ENCODE peak calls at places on chromosomes 13 and 19, in four cellular contexts. One of them, this sample, is unnamed.

GRCh38 chr13:106919093-106919492 is 351.2 kb upstream of the ARGLU1 start:
- DNase-seq in uterus: no peak
- DNase-seq in mesendoderm: no peak
- DNase-seq in brain microvascular endothelial cell: peak; percentile 28
- DNase-seq in this sample: peak; percentile 7

GRCh38 chr19:37074819-37075362 is 3.3 kb upstream of the ZNF420 start:
- DNase-seq in mesendoderm: no peak
- DNase-seq in brain microvascular endothelial cell: no peak
- DNase-seq in uterus: no peak
- DNase-seq in this sample: no peak

GRCh38 chr13:39773833-39774232 is 118.4 kb downstream of the COG6 start:
- DNase-seq in mesendoderm: no peak
- DNase-seq in uterus: no peak
- DNase-seq in brain microvascular endothelial cell: peak; percentile 73
- DNase-seq in this sample: peak; percentile 87

GRCh38 chr13:90070362-90070761 is 1277.1 kb upstream of the MIR17HG start:
- DNase-seq in mesendoderm: no peak
- DNase-seq in brain microvascular endothelial cell: no peak
- DNase-seq in uterus: no peak
- DNase-seq in this sample: no peak

GRCh38 chr19:2529473-2529918 is 53.6 kb downstream of the GADD45B start:
- DNase-seq in mesendoderm: peak; percentile 77
- DNase-seq in brain microvascular endothelial cell: peak; percentile 90
- DNase-seq in uterus: no peak
- DNase-seq in this sample: peak; percentile 100

GRCh38 chr13:95235199-95235726 is 66.0 kb downstream of the ABCC4 start:
- DNase-seq in uterus: no peak
- DNase-seq in brain microvascular endothelial cell: no peak
- DNase-seq in mesendoderm: no peak
- DNase-seq in this sample: peak; percentile 8

GRCh38 chr19:6767081-6767356 is 216 bp downstream of the SH2D3A start:
- DNase-seq in brain microvascular endothelial cell: no peak
- DNase-seq in uterus: no peak
- DNase-seq in mesendoderm: peak; percentile 40
- DNase-seq in this sample: no peak

GRCh38 chr19:47742636-47743035 is 2.7 kb upstream of the NOP53 start:
- DNase-seq in brain microvascular endothelial cell: no peak
- DNase-seq in uterus: peak; percentile 46
- DNase-seq in mesendoderm: no peak
- DNase-seq in this sample: no peak

GRCh38 chr13:97946951-97947588 is 6.4 kb upstream of the IPO5 start:
- DNase-seq in mesendoderm: no peak
- DNase-seq in uterus: no peak
- DNase-seq in brain microvascular endothelial cell: peak; percentile 89
- DNase-seq in this sample: peak; percentile 91

GRCh38 chr19:5170329-5170745 is 170.3 kb downstream of the PTPRS start:
- DNase-seq in uterus: no peak
- DNase-seq in mesendoderm: peak; percentile 35
- DNase-seq in brain microvascular endothelial cell: no peak
- DNase-seq in this sample: no peak

GRCh38 chr13:89407357-89407756 is 1736.2 kb downstream of the SLITRK5 start:
- DNase-seq in uterus: no peak
- DNase-seq in brain microvascular endothelial cell: no peak
- DNase-seq in mesendoderm: no peak
- DNase-seq in this sample: no peak

GRCh38 chr19:29530549-29531457 is 5.0 kb downstream of the VSTM2B start:
- DNase-seq in mesendoderm: peak; percentile 25
- DNase-seq in uterus: no peak
- DNase-seq in brain microvascular endothelial cell: no peak
- DNase-seq in this sample: no peak

GRCh38 chr19:56091751-56092546 is 29.1 kb downstream of the ZNF787 start:
- DNase-seq in uterus: no peak
- DNase-seq in brain microvascular endothelial cell: no peak
- DNase-seq in mesendoderm: no peak
- DNase-seq in this sample: no peak

GRCh38 chr19:30052122-30053075 is 110.4 kb downstream of the URI1 start:
- DNase-seq in uterus: no peak
- DNase-seq in brain microvascular endothelial cell: no peak
- DNase-seq in mesendoderm: no peak
- DNase-seq in this sample: no peak

DNA sequence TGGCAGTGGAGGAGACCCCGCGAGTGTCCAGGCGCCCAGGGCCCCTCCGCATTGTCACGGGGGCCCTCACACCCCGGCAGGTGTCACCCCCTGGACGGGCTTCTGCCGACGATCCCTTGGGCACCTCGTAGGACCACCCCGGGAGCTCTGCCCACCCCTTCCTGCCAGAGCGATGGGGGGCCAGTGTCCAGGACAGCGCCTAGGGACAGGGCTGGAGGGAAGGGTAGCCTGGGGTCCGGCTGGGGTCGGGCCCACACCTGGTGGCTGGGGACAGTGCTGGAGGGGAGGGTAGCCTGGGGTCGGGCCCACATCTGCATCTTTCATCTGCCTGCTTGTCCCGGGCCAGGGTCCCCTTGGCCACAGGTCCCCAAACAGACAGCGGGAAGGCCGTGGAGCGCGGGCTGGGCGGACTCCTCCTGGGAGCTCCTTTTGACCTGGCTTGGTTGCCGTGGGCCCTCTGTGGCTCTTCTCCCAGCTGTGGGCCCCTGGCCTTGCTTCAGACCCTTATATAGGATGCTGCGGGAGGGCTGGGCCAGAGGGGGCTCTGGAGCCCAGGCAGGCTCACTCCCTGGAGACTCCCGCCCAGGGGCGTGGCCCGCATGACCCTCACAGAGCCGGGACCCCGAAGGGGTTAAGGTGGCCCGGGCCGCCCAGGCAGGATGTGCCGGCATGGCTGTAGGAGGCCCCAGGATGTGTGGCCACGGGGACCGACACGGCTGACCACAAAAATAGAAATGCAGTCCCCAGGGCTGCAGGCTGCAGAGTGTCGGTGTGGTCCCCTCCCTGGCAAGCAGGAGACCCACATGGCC is 74.1 kb upstream of the MCF2L start:
- DNase-seq in uterus: no peak
- DNase-seq in mesendoderm: no peak
- DNase-seq in brain microvascular endothelial cell: no peak
- DNase-seq in this sample: no peak
- H3K4me3 ChIP-seq in uterus: no peak overlapping the region
- H3K4me3 ChIP-seq in mesendoderm: no peak overlapping the region
- H3K4me3 ChIP-seq in brain microvascular endothelial cell: no peak overlapping the region
- H3K4me3 ChIP-seq in this sample: no peak overlapping the region

DNA sequence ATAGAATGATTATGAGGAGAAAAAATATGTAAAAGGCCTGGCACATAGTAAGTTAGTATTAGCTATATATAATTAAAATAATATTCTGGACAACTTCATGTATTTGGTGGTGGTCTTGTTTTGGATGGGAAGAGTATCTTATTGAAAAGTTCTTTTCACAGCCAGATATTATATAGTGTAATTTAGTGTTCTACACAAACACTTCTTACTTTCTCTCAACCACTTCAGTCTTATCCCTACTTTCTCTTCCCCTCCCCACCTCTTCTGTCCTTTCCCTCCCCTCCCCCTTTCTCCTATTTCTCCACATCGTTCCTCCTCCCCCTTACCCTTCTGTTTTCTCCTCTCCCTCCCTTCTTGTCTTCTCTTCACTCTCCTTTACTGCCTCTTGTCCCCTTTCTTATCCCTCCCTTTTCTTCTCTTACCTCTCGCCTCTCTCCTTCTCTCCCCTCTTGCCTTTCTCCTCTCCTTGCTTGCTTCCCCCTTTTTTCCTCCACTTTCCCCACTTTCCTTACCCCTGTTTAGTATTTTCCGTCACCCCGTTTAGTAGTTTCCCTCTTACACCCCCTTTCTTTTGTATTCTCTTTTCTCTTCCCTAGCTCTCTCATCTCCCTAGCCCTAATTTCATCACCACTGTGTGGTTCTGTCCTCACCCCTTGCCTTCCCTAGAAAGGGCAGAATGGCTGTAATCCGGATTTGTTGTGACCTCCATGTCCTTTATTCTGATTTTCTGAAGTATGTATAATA is 107.2 kb upstream of the MLNR start:
- DNase-seq in uterus: no peak
- DNase-seq in brain microvascular endothelial cell: no peak
- DNase-seq in mesendoderm: peak; percentile 82
- DNase-seq in this sample: peak; percentile 32
- H3K4me3 ChIP-seq in uterus: no peak overlapping the region
- H3K4me3 ChIP-seq in brain microvascular endothelial cell: peak overlapping the region; percentile 23
- H3K4me3 ChIP-seq in mesendoderm: no peak overlapping the region
- H3K4me3 ChIP-seq in this sample: peak overlapping the region; percentile 5

DNA sequence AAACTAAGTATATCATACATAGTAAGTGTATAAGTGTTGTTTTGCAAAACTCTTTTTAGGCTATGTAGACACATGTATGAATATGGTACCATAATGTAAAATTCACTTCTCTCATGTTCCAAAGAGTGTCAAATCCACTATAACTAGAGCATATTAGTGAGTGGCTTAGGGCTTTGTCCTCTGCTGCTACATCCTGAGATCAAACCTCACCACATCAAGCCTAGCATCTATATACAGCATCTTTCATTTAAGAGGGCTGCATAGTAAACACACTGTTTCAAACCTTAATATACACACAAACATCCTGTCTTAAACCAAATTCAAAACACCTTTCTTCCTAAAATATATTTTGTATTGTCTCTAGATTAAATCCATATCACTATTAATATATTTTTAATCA is 38.6 kb downstream of the ELF1 start:
- DNase-seq in uterus: no peak
- DNase-seq in brain microvascular endothelial cell: no peak
- DNase-seq in mesendoderm: no peak
- DNase-seq in this sample: no peak
- H3K4me3 ChIP-seq in uterus: no peak overlapping the region
- H3K4me3 ChIP-seq in brain microvascular endothelial cell: no peak overlapping the region
- H3K4me3 ChIP-seq in mesendoderm: no peak overlapping the region
- H3K4me3 ChIP-seq in this sample: peak overlapping the region; percentile 21

GRCh38 chr19:39680593-39680992 is 23.7 kb upstream of the LGALS14 start:
- DNase-seq in uterus: no peak
- DNase-seq in mesendoderm: no peak
- DNase-seq in brain microvascular endothelial cell: no peak
- DNase-seq in this sample: no peak
- H3K4me3 ChIP-seq in uterus: no peak overlapping the region
- H3K4me3 ChIP-seq in mesendoderm: no peak overlapping the region
- H3K4me3 ChIP-seq in brain microvascular endothelial cell: no peak overlapping the region
- H3K4me3 ChIP-seq in this sample: no peak overlapping the region

DNA sequence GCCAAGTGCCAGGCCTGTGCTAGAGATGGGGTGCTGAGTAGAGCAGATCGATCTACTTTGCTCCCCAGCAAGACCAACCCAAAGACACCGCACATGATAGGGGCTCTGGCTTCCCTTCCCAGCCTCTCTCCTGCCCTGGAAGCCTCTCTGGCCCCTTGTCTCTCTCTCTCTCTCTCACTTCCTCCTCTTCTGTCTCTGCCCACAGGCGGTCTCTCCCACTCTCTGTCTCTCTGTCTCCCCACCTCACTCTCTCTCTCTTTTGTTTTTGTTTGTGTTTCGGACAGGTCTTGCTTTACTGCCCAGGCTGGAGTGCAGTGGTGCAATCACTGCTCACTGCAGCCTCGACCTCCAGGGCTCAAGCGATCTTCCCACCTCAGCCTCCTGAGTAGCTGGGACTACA is 1.3 kb downstream of the SELENOV start:
- DNase-seq in uterus: no peak
- DNase-seq in mesendoderm: no peak
- DNase-seq in brain microvascular endothelial cell: no peak
- DNase-seq in this sample: no peak
- H3K4me3 ChIP-seq in uterus: no peak overlapping the region
- H3K4me3 ChIP-seq in mesendoderm: peak overlapping the region; percentile 59
- H3K4me3 ChIP-seq in brain microvascular endothelial cell: no peak overlapping the region
- H3K4me3 ChIP-seq in this sample: no peak overlapping the region

GRCh38 chr19:48837586-48838191 is 1.4 kb upstream of the HSD17B14 start:
- DNase-seq in brain microvascular endothelial cell: no peak
- DNase-seq in mesendoderm: no peak
- DNase-seq in uterus: no peak
- DNase-seq in this sample: no peak
- H3K4me3 ChIP-seq in brain microvascular endothelial cell: peak overlapping the region; percentile 59
- H3K4me3 ChIP-seq in mesendoderm: peak overlapping the region; percentile 53
- H3K4me3 ChIP-seq in uterus: peak overlapping the region; percentile 46
- H3K4me3 ChIP-seq in this sample: no peak overlapping the region